ENCODE peak calls at places on chromosome 6, in nine cellular contexts. H is ELR; I is AG08395; O is HEK293T; L is GM13977; W is activated T-cell treated with anti-CD3 and anti-CD28 coated beads for 4 hours; X is endothelial cell; P is EH; F is activated CD8-positive, alpha-beta memory T cell treated with anti-CD3 and anti-CD28 coated beads, Interleukin-2, amount 10 ng/mL, durations not matched to agents 7 days and 5 days. Y is an unnamed sample.
A peak's percentile ranks its signal among the peaks of the same experiment; 100 is the strongest.

GRCh38 chr6:36442083-36442670 is 477 bp downstream of the PXT1 start:
- DNase-seq in H (peak; percentile 10), I (no peak), O (no peak), L (no peak), W (no peak), X (no peak), P (no peak), F (no peak), Y (no peak)

GRCh38 chr6:121711472-121711871 is 276.0 kb downstream of the GJA1 start:
- DNase-seq in H (no peak), I (no peak), O (no peak), L (no peak), W (no peak), X (peak; percentile 11), P (no peak), F (no peak), Y (no peak)

GRCh38 chr6:100269189-100269588 is 195.5 kb downstream of the SIM1 start:
- DNase-seq in H (peak; percentile 71), I (peak; percentile 70), O (no peak), L (no peak), W (no peak), X (no peak), P (peak; percentile 90), F (no peak), Y (no peak)

GRCh38 chr6:138035070-138035469 is 72.1 kb downstream of the PERP start:
- DNase-seq in H (no peak), I (no peak), O (no peak), L (no peak), W (no peak), X (no peak), P (no peak), F (no peak), Y (no peak)

GRCh38 chr6:113457156-113457555 is 400.0 kb upstream of the MARCKS start:
- DNase-seq in H (peak; percentile 82), I (peak; percentile 70), O (no peak), L (no peak), W (no peak), X (no peak), P (peak; percentile 99), F (no peak), Y (no peak)

GRCh38 chr6:157119502-157120027 is 203.8 kb downstream of the TMEM242 start:
- DNase-seq in H (no peak), I (no peak), O (no peak), L (no peak), W (no peak), X (no peak), P (no peak), F (no peak), Y (no peak)

GRCh38 chr6:163127587-163127986 is 286.9 kb upstream of the QKI start:
- DNase-seq in H (no peak), I (no peak), O (no peak), L (no peak), W (no peak), X (no peak), P (no peak), F (no peak), Y (no peak)

GRCh38 chr6:69867075-69867911 is 937 bp downstream of the COL19A1 start:
- DNase-seq in H (peak; percentile 53), I (peak; percentile 17), O (peak; percentile 65), L (peak; percentile 68), W (peak; percentile 29), X (peak; percentile 74), P (peak; percentile 47), F (peak; percentile 64), Y (peak; percentile 82)

GRCh38 chr6:45479834-45480696 is 102.3 kb upstream of the SUPT3H start:
- DNase-seq in H (peak; percentile 46), I (peak; percentile 32), O (no peak), L (peak; percentile 17), W (no peak), X (no peak), P (peak; percentile 58), F (no peak), Y (peak; percentile 56)

GRCh38 chr6:132270745-132271414 is 130.4 kb downstream of the MOXD1 start:
- DNase-seq in H (no peak), I (peak; percentile 6), O (no peak), L (no peak), W (no peak), X (no peak), P (no peak), F (no peak), Y (no peak)

GRCh38 chr6:11363881-11364576 is 131.6 kb upstream of the NEDD9 start:
- DNase-seq in H (no peak), I (no peak), O (no peak), L (peak; percentile 21), W (peak; percentile 59), X (no peak), P (no peak), F (peak; percentile 44), Y (no peak)

GRCh38 chr6:38158762-38159350 is 339.3 kb downstream of the ZFAND3 start:
- DNase-seq in H (no peak), I (no peak), O (no peak), L (peak; percentile 11), W (no peak), X (no peak), P (no peak), F (no peak), Y (no peak)